ENCODE peak calls at places on chromosomes 7 and 10, in four cellular contexts. C, K, L and O are unnamed samples.

GRCh38 chr10:86599729-86600128 is 54.6 kb upstream of the OPN4 start:
- DNase-seq in K (no peak), C (peak), L (no peak), O (peak)

GRCh38 chr10:21732067-21732772 is 198.2 kb downstream of the MLLT10 start:
- DNase-seq in K (peak), C (peak), L (peak), O (no peak)

GRCh38 chr7:17530249-17530648 is 231.8 kb downstream of the AHR start:
- DNase-seq in C (no peak), L (no peak), K (no peak), O (no peak)

GRCh38 chr10:5629789-5630436 is 36.5 kb downstream of the ASB13 start:
- DNase-seq in L (peak), C (peak), K (peak), O (peak)

GRCh38 chr7:43671520-43671919 is 57.8 kb downstream of the COA1 start:
- DNase-seq in L (no peak), C (no peak), K (no peak), O (no peak)

GRCh38 chr7:140678081-140678815 is 5.5 kb downstream of the ADCK2 start:
- DNase-seq in K (no peak), L (no peak), C (no peak), O (no peak)

GRCh38 chr10:14880201-14880600 is 1.5 kb downstream of the SUV39H2 start:
- DNase-seq in K (no peak), C (no peak), L (no peak), O (no peak)

GRCh38 chr7:116610210-116610609 is 61.8 kb upstream of the MET start:
- DNase-seq in L (no peak), C (no peak), K (no peak), O (no peak)

GRCh38 chr7:123282181-123282580 is 82.4 kb upstream of the SLC13A1 start:
- DNase-seq in K (no peak), C (no peak), L (no peak), O (no peak)

GRCh38 chr7:89129600-89130375 is 334.3 kb upstream of the TEX47 start:
- DNase-seq in C (no peak), L (no peak), K (no peak), O (no peak)

GRCh38 chr7:147547252-147547897 is 1043.2 kb upstream of the C7orf33 start:
- DNase-seq in C (peak), L (no peak), K (peak), O (no peak)

GRCh38 chr7:31957756-31958155 is 112.5 kb downstream of the PDE1C start:
- DNase-seq in C (no peak), K (no peak), L (no peak), O (no peak)

GRCh38 chr10:13485623-13486022 is 43.2 kb downstream of the BEND7 start:
- DNase-seq in K (no peak), L (peak), C (no peak), O (no peak)

GRCh38 chr10:24908793-24909423 is 43.5 kb downstream of the PRTFDC1 start:
- DNase-seq in K (peak), L (no peak), C (no peak), O (no peak)

GRCh38 chr7:104926905-104927454 is 87.0 kb upstream of the KMT2E start:
- DNase-seq in K (no peak), L (no peak), C (peak), O (no peak)

GRCh38 chr7:104928721-104929400 is 85.1 kb upstream of the KMT2E start:
- DNase-seq in K (no peak), L (no peak), C (no peak), O (no peak)

GRCh38 chr7:104923010-104923421 is 91.0 kb upstream of the KMT2E start:
- DNase-seq in K (peak), C (peak), L (peak), O (peak)

GRCh38 chr7:104929921-104930320 is 84.1 kb upstream of the KMT2E start:
- DNase-seq in L (no peak), C (no peak), K (no peak), O (no peak)

GRCh38 chr7:104926189-104926904 is 87.7 kb upstream of the KMT2E start:
- DNase-seq in L (no peak), C (no peak), K (no peak), O (no peak)
- TF ChIP-seq ETV6 in L (no peak), C (no peak), K (no peak), O (no peak)

DNA sequence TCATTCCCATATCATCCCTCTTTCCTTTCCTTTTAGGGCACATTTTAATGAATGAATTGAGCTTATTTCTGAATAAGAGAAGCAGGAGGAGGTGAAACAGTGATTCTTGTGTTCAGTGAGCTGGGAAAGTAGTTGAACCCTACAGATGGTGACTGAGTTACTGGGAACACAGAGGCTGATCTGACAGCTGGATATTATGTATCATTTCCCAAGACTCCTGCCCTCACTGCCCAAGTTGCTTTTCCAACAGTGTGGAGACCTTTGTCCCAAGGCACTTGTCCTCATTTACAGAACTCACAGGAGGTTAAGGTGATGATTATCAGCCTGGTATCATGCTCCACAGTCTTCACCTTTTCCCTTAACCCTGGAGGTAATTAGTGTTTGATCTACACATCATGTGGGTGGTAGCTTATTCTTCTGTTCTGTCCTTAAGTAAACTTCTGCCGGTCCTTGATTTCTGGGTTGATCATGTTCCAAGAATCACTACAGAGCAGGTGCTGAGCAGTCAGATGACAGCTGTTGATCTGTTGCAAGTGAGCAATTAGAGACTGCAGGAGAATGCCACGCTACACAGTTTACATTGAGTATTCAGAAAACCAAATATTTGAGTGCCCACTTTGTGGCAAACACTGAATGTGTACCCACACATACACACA is 2.6 kb downstream of the PRLHR start:
- DNase-seq in L (no peak), C (no peak), K (no peak), O (no peak)
- TF ChIP-seq ETV6 in L (no peak), C (no peak), K (no peak), O (no peak)

DNA sequence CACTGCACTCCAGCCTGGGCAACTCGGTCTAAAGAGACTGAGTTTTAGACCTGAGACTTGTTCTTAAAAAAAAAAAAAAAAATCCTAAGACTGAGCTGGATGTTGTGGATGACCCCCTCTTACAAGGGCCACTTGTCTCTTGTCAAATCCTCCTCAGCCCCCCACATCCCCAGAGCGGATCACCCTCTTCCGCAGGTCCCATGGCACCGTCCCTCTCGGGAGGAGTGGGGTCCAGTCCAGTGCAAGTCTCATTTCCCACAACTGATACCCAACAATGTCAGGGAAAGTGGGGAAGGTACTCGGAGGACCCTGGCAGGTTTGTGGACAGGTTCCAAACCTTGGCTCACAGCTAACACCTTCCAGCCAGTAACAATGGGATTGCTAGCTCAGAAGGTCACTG is 100.3 kb downstream of the ELFN1 start:
- DNase-seq in C (no peak), L (no peak), K (no peak), O (no peak)
- TF ChIP-seq ETV6 in C (no peak), L (no peak), K (no peak), O (no peak)

DNA sequence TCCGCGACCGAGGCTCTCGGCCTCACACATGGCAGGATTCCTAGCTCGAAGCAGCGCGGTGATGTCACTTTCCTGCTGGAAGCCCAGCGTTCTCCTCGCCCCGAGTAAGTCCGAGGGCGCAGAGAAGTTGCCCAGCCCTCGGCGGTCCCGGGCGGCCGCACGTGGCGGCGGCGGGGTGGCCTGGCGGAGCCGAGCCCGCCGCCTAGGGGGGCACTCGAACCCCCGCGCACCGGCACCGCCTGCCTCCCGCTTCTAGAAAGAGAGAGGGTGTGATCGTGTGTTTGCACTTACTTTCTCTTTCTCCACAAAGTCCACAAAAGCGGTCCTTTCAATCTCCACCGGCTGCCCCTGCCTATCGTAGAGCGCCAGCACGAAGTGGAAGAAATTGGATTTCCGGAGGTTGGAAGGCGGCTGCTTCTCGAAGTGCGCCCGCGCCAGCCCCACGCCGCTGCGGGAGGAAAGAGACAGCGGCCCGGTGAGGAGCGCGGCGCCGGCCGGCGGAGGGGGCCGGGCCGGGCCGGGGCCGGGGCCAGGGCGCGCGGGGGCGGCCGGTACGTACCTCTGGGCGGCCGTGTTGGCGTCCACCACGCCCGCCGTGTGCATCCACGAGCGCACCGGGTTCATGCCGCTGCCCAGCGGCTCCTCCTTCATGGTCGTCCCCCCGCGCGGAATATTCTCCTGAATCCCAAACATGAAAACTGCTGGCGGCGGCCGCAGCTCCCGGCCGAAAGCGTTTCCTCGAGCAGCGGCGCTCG is 821 bp downstream of the EBF3 start:
- DNase-seq in L (no peak), K (no peak), C (peak), O (no peak)
- TF ChIP-seq ETV6 in L (no peak), K (no peak), C (no peak), O (no peak)

GRCh38 chr10:53403688-53404087 is 631.1 kb upstream of the MBL2 start:
- DNase-seq in C (no peak), L (no peak), K (no peak), O (no peak)
- TF ChIP-seq ETV6 in C (no peak), L (no peak), K (no peak), O (no peak)

GRCh38 chr10:62734781-62735463 is 69.6 kb upstream of the ADO start:
- DNase-seq in L (no peak), K (no peak), C (no peak), O (no peak)

GRCh38 chr10:62733654-62734293 is 70.7 kb upstream of the ADO start:
- DNase-seq in L (no peak), C (no peak), K (no peak), O (no peak)

GRCh38 chr10:62728479-62728878 is 76.0 kb upstream of the ADO start:
- DNase-seq in C (no peak), K (no peak), L (no peak), O (no peak)

GRCh38 chr10:62735464-62736188 is 68.9 kb upstream of the ADO start:
- DNase-seq in L (peak), C (no peak), K (no peak), O (peak)

DNA sequence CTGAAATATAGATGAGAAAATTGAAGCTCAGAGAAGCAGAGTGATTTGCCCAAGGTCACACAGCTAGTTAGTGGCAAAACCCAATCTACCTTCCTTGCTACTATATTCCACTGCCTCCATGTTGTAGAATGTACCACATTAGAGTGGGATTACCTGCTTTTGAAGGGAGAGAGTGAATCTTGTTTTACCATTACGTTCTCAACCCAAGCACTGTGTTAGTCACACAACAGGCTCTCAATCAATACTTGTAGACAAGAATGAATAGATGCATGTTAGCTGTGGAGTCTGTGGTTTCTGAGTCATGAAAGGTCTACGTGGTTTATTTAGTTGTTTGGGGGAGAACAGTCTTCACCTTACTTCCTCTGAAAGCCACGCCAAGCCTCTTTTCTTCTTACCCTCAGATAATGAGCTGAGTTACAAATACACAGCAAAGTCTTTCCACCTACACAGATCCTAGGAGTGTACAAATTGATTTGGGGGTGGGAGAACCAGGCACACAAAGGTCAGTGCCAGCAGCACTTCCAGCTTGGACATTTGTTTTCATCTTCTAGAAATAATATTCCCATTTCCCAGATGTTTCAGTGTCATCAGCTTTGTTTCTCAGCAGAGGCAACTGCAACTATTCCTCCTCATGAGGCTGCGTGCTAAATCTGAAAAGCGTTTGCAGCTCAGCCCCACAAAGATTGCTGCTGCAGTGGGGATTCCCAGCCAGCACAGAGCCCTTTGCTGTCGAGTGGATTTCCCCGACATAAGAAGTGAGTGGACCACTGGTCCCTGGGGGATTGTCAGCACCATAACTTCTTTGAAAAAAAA is 71.5 kb upstream of the ADO start:
- DNase-seq in C (no peak), K (no peak), L (no peak), O (peak)
- TF ChIP-seq ETV6 in C (no peak), K (no peak), L (no peak), O (peak)

DNA sequence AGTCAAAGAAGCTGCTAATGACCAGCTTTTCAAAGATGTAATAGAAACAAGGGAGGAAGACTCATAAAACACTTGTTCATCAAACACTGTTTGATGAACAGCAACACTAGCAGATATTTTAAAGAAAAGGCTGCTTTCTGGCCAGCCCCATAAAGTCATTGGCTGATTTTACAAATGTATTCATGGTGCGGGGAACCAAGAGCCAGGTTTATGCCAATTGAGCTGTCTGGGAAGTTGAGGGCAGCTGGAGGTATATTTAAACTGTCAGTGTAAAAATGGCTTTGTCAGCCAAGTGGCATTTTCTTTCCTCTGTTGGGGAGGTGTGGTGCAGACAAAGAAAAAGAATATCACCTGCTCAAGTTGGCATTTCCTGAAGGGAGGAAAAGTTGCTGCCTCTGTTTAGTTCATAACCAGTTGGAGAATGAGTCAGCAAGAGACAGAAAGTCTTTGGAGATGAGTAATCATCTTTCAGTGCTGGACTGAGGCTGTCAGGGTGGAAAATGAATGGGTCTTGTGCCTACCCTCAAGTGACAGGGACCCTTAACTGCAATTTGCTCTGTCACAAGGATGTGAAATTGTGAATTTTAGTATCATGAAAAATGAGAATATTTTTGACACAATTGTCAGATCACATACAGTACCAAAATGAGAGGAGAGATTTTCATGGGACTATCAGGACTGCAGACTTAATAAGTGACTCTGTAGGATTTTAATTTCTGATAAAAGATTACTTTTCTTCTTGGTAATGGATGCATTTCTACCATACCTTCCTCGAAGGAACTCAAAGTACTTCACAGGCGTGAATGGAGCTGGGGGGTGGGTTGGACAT is 137.3 kb downstream of the ANLN start:
- DNase-seq in K (no peak), L (no peak), C (no peak), O (peak)
- TF ChIP-seq ETV6 in K (no peak), L (no peak), C (no peak), O (no peak)